ENCODE peak calls at places on chromosomes 1 and 21, in seven cellular contexts. O is fibroblast of lung, W is esophagus muscularis mucosa, N is cardiac muscle cell, H is AG04450, U is A549, B is aorta. D is an unnamed sample.

GRCh38 chr1:183180634-183181056 is 5.4 kb upstream of the LAMC2 start:
- DNase-seq in W (no peak), H (no peak), O (peak), U (peak), B (peak), N (peak), D (no peak)

GRCh38 chr1:1290238-1290731 is 10.0 kb downstream of the SCNN1D start:
- DNase-seq in U (no peak), B (peak), O (peak), N (peak), W (no peak), H (no peak), D (peak)

GRCh38 chr1:160167580-160167979 is 16.2 kb downstream of the ATP1A4 start:
- DNase-seq in B (no peak), W (no peak), O (no peak), H (no peak), N (no peak), U (no peak), D (no peak)

GRCh38 chr21:34938079-34938764 is 110.9 kb downstream of the RUNX1 start:
- DNase-seq in U (no peak), W (no peak), H (no peak), N (peak), B (no peak), O (no peak), D (no peak)

GRCh38 chr21:26892151-26892550 is 46.9 kb upstream of the ADAMTS1 start:
- DNase-seq in U (no peak), O (peak), W (no peak), N (no peak), B (no peak), H (no peak), D (no peak)

GRCh38 chr1:234659538-234659937 is 49.6 kb upstream of the IRF2BP2 start:
- DNase-seq in U (peak), O (peak), N (peak), W (peak), H (peak), B (no peak), D (peak)

GRCh38 chr1:111955755-111956154 is 33.7 kb downstream of the KCND3 start:
- DNase-seq in N (peak), H (no peak), B (no peak), U (no peak), O (no peak), W (no peak), D (no peak)

GRCh38 chr1:42983675-42984074 is 25.0 kb upstream of the SLC2A1 start:
- DNase-seq in N (no peak), W (no peak), B (no peak), O (no peak), H (no peak), U (no peak), D (no peak)

GRCh38 chr1:33367488-33368405 is 46.8 kb upstream of the A3GALT2 start:
- DNase-seq in H (no peak), N (peak), O (peak), U (peak), B (peak), W (no peak), D (peak)

GRCh38 chr21:30408782-30409494 is 13.1 kb downstream of the KRTAP13-1 start:
- DNase-seq in N (peak), B (no peak), W (no peak), U (peak), H (no peak), O (peak), D (no peak)

GRCh38 chr1:17511188-17511587 is 28.3 kb upstream of the ARHGEF10L start:
- DNase-seq in H (no peak), N (no peak), U (no peak), O (no peak), B (no peak), W (no peak), D (no peak)

GRCh38 chr1:209800984-209801834 is 4.7 kb downstream of the IRF6 start:
- DNase-seq in B (no peak), W (no peak), N (no peak), H (no peak), U (no peak), O (no peak), D (no peak)

GRCh38 chr21:25911730-25912401 is 177.1 kb downstream of the GABPA start:
- DNase-seq in B (no peak), N (no peak), W (no peak), O (no peak), U (no peak), H (no peak), D (no peak)

GRCh38 chr21:46097826-46098286 is at the start of gene COL6A2:
- DNase-seq in O (peak), N (peak), B (peak), U (peak), W (peak), H (no peak), D (peak)

GRCh38 chr1:94597701-94598100 is 56.1 kb upstream of the F3 start:
- DNase-seq in W (no peak), H (no peak), O (peak), N (peak), U (no peak), B (no peak), D (no peak)

GRCh38 chr1:183840140-183840539 is 35.2 kb downstream of the RGL1 start:
- DNase-seq in O (peak), W (no peak), H (no peak), N (peak), U (no peak), B (no peak), D (no peak)

GRCh38 chr1:55584521-55585401 is 369.6 kb upstream of the USP24 start:
- DNase-seq in W (peak), U (no peak), O (peak), B (no peak), N (peak), H (no peak), D (no peak)

GRCh38 chr1:20551161-20551560 is 1.2 kb upstream of the FAM43B start:
- DNase-seq in O (no peak), H (no peak), N (peak), B (no peak), U (no peak), W (no peak), D (no peak)

GRCh38 chr1:21909286-21909759 is 27.8 kb downstream of the HSPG2 start:
- DNase-seq in N (peak), B (peak), U (no peak), O (peak), H (no peak), W (no peak), D (no peak)

GRCh38 chr1:158527190-158527815 is 26.9 kb downstream of the OR6Y1 start:
- DNase-seq in U (peak), O (peak), W (no peak), B (no peak), N (peak), H (peak), D (peak)

GRCh38 chr21:34795152-34796141 is 126.7 kb downstream of the CLIC6 start:
- DNase-seq in U (peak), H (no peak), B (no peak), O (peak), W (no peak), N (peak), D (no peak)

GRCh38 chr1:26148887-26149286 is 10.0 kb upstream of the FAM110D start:
- DNase-seq in O (no peak), U (no peak), H (no peak), W (no peak), N (no peak), B (no peak), D (no peak)

GRCh38 chr1:24108334-24109165 is 3.4 kb downstream of the MYOM3 start:
- DNase-seq in O (peak), W (no peak), H (no peak), U (peak), B (no peak), N (peak), D (peak)

DNA sequence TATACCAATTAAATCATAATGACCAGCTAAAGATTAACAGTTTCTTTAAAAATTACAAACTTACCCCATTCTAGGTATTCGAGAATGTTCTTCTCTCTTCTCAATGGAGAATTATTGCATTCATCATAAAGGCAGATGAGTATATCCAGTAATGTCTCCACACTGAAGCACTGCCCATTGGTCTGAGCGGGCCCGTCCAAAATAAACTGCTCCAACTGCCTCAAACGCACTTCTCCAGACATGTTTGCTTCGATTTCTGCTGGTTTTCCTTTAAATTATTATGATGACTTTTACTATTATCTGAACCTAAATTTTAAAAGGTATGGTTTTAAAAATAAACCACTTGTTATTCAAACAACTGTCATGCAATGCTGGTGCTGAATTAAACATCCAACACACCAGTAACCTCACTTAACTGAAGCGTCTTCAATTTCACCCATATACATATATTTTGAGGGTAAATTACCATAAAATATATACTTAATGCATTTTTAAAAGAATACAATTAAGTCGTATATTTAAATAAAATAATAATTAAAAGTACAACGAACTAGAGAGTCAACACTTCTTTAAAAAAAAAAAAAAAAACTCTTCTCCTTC is 1.3 kb downstream of the CDC42BPA start:
- DNase-seq in H (no peak), N (peak), O (peak), U (no peak), B (no peak), W (no peak), D (no peak)
- H3K27ac ChIP-seq in H (no peak), N (no peak), O (peak), U (peak), B (no peak), W (peak), D (peak)

DNA sequence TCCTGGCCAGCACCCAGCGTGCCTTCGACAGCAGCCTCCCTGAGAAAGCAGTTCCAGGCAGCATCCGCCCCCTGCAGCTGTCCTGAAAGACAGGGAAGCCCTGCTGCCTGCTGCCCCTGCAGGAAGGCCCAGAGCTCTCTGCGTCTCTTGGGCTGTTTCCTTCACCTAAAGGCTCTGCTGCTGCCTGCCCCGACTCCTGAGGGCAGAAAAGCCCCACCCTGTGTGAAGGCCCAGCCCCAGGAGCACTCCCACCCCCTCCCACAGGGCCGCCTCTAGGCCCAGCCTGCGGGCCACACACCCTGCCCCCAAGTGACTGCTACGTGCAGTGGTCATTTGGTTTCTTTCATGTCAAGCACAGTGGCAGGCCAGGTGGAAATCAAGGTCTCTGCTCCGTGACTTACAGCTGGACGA is 12.4 kb downstream of the RIPK4 start:
- DNase-seq in H (no peak), O (no peak), N (no peak), W (no peak), B (peak), U (no peak), D (no peak)
- H3K27ac ChIP-seq in H (no peak), O (no peak), N (peak), W (no peak), B (no peak), U (no peak), D (no peak)

DNA sequence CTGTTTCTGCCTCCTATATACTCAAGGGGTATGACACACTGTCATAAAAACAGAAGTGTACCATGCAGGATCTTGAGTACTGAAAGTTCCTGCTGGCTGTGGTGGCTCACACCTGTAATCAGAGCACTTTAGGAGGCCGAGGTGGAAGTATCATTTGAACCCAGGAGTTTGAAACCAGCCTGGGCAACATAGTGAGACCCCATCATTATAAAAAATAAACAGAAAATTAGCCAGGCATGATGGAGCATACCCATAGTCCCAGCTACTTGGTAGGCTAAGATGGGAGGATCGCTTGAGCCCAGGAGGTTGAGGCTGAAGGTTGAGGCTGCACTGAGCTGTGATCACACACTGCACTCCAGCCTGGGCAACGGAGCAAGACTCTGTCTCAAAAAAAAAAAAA is 20.1 kb downstream of the ERI3 start:
- DNase-seq in B (no peak), W (no peak), O (no peak), U (no peak), N (no peak), H (no peak), D (no peak)
- H3K27ac ChIP-seq in B (no peak), W (no peak), O (no peak), U (no peak), N (no peak), H (no peak), D (no peak)

GRCh38 chr1:212162635-212163034 is 122.6 kb upstream of the PPP2R5A start:
- DNase-seq in N (peak), O (peak), B (no peak), H (peak), U (no peak), W (no peak), D (no peak)
- H3K27ac ChIP-seq in N (no peak), O (no peak), B (no peak), H (no peak), U (no peak), W (peak), D (no peak)

GRCh38 chr1:154198756-154199562 is 7.1 kb upstream of the TPM3 start:
- DNase-seq in W (no peak), N (peak), B (no peak), U (peak), H (no peak), O (peak), D (peak)
- H3K27ac ChIP-seq in W (peak), N (no peak), B (peak), U (no peak), H (no peak), O (no peak), D (no peak)

GRCh38 chr1:176656257-176656995 is 193.5 kb downstream of the PAPPA2 start:
- DNase-seq in W (no peak), N (peak), U (no peak), O (peak), B (no peak), H (no peak), D (no peak)
- H3K27ac ChIP-seq in W (no peak), N (peak), U (no peak), O (peak), B (peak), H (no peak), D (no peak)

GRCh38 chr1:153357853-153358690 is at the start of gene S100A9:
- DNase-seq in U (no peak), B (no peak), W (no peak), N (no peak), H (no peak), O (no peak), D (no peak)

GRCh38 chr1:153358691-153358975 is 979 bp downstream of the S100A9 start:
- DNase-seq in U (no peak), H (no peak), W (peak), N (no peak), B (no peak), O (no peak), D (no peak)

GRCh38 chr1:153356392-153357075 is 1.1 kb upstream of the S100A9 start:
- DNase-seq in W (no peak), O (no peak), B (no peak), N (no peak), H (no peak), U (no peak), D (no peak)

GRCh38 chr1:153355445-153356071 is 2.1 kb upstream of the S100A9 start:
- DNase-seq in U (peak), B (no peak), W (no peak), N (peak), O (peak), H (no peak), D (peak)

GRCh38 chr1:153357076-153357852 is 390 bp upstream of the S100A9 start:
- DNase-seq in B (no peak), U (no peak), W (peak), H (no peak), N (no peak), O (no peak), D (no peak)
- H3K27ac ChIP-seq in B (no peak), U (no peak), W (no peak), H (no peak), N (no peak), O (no peak), D (no peak)

DNA sequence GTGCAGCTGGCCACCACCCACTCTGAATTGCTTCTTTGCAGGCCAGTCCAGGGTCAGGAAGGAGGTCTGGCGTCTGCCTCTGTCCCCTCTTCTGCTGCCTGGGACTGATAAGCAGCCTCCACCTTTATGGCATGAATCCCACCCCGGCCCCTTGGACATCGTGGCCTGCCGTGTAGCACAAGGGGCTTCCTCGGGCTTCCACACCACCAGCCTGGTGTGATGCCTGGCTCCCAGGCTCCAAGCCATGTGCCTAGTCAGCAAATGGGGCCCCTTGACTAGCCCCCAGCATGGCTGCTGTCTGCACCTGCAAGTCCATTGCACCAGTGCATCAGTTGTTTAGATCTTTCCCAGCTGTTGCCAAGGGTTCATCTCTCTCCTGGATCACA is 9.9 kb upstream of the ARF1 start:
- DNase-seq in U (no peak), W (no peak), B (no peak), N (no peak), H (no peak), O (no peak), D (no peak)
- H3K27ac ChIP-seq in U (no peak), W (no peak), B (no peak), N (no peak), H (no peak), O (no peak), D (no peak)